ENCODE peak calls at places on chromosomes 1 and 21, in four cellular contexts. J, V, P and N are unnamed samples.

GRCh38 chr1:201142011-201142853 is 12.0 kb downstream of the TMEM9 start:
- DNase-seq in J (no peak), V (no peak), P (no peak), N (no peak)

GRCh38 chr1:155002479-155003226 is at the start of gene ZBTB7B:
- DNase-seq in J (peak; percentile 77), V (peak; percentile 47), P (peak; percentile 30), N (peak; percentile 57)

GRCh38 chr1:3337798-3338724 is 116.4 kb upstream of the ARHGEF16 start:
- DNase-seq in J (no peak), V (no peak), P (no peak), N (no peak)

GRCh38 chr1:46747683-46748288 is 28.9 kb upstream of the EFCAB14 start:
- DNase-seq in J (peak; percentile 83), V (peak; percentile 31), P (peak; percentile 78), N (peak; percentile 75)

GRCh38 chr1:186566140-186566850 is 105.4 kb upstream of the PDC start:
- DNase-seq in J (no peak), V (no peak), P (peak; percentile 44), N (peak; percentile 67)

GRCh38 chr1:11431946-11432507 is 46.9 kb upstream of the DISP3 start:
- DNase-seq in J (no peak), V (no peak), P (no peak), N (no peak)

GRCh38 chr21:28769683-28770082 is 223.0 kb downstream of the LTN1 start:
- DNase-seq in J (no peak), V (no peak), P (no peak), N (peak; percentile 40)

GRCh38 chr1:3320246-3321152 is 134.0 kb upstream of the ARHGEF16 start:
- DNase-seq in J (peak; percentile 88), V (no peak), P (no peak), N (peak; percentile 43)

GRCh38 chr21:17858764-17859163 is 39.6 kb upstream of the C21orf91 start:
- DNase-seq in J (no peak), V (no peak), P (no peak), N (no peak)

GRCh38 chr1:155321577-155322497 is 1.1 kb downstream of the RUSC1 start:
- DNase-seq in J (peak; percentile 31), V (no peak), P (no peak), N (peak; percentile 32)

GRCh38 chr1:1182491-1183220 is 9.0 kb downstream of the TTLL10 start:
- DNase-seq in J (no peak), V (no peak), P (no peak), N (no peak)

GRCh38 chr1:172654535-172654934 is 4.4 kb upstream of the FASLG start:
- DNase-seq in J (peak; percentile 20), V (no peak), P (peak; percentile 95), N (peak; percentile 92)

GRCh38 chr21:33997432-33997831 is 75.9 kb upstream of the MRPS6 start:
- DNase-seq in J (no peak), V (no peak), P (no peak), N (no peak)

GRCh38 chr1:201736707-201737320 is 92.1 kb upstream of the IPO9 start:
- DNase-seq in J (no peak), V (peak; percentile 91), P (no peak), N (no peak)

GRCh38 chr1:100340494-100340893 is 11.8 kb upstream of the CDC14A start:
- DNase-seq in J (no peak), V (no peak), P (no peak), N (no peak)

GRCh38 chr1:206921772-206922265 is at the start of gene FCMR:
- DNase-seq in J (no peak), V (peak; percentile 95), P (no peak), N (no peak)

GRCh38 chr1:29120367-29120766 is 3.3 kb downstream of the TMEM200B start:
- DNase-seq in J (no peak), V (no peak), P (no peak), N (no peak)

GRCh38 chr1:8727809-8728213 is 89.6 kb downstream of the RERE start:
- DNase-seq in J (no peak), V (no peak), P (no peak), N (peak; percentile 13)

GRCh38 chr1:46490603-46491499 is 1.2 kb downstream of the DMBX1 start:
- DNase-seq in J (no peak), V (no peak), P (no peak), N (peak; percentile 34)

DNA sequence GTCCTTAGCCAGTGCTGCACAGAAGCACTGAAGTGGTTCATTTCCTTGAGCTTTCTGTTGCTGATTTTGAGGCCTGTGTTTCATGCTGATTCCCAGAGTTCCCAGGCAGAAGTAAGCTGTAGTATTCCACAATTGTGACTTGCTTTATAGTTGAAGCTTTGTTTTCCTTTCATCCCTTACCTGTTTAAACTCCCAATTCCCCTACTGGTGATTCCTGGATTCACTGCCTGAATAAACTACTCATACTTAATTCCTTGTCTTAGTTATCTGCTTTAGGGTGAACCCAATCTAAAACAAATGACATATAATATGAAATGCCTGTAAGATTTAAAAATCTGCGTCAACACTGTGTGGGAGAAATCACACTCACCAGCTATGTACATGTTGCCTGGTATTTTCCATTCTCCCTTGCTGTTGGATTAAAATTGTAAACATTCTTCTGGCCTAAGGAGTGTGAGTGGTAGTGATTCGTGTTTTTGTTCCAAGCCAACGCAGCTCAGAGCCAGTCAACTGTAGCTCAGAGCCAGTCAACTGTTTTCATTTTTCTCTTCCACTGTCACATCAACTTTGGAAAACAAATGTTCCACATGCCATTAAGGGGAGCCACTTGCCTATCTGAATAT is 879.4 kb downstream of the MRPL39 start:
- DNase-seq in J (no peak), V (no peak), P (no peak), N (no peak)
- TF ChIP-seq EZH2phosphoT487 in J (no peak), V (no peak), P (no peak), N (no peak)

DNA sequence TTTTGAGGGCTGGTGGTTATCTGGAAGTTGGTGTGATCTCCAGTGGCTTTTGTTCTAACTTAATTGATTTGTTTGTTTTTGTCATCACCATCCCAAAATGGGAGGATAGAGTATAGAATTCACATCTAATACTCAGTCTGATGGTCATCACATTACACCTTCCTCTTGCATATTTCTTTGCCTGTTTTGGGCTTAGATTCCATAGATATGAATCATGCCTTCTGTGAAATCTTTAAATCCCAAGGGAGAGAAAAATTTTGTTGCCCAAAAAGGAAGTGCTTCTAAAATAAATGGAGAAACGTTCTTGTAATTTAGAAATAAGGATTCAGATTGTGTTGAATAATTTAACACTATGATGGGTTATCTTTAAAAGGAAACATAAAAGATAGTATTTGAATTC is 446.0 kb upstream of the LRRC7 start:
- DNase-seq in J (no peak), V (no peak), P (no peak), N (peak; percentile 25)
- H3K4me2 ChIP-seq in J (no peak overlapping the region), V (no peak overlapping the region), P (no peak overlapping the region), N (no peak overlapping the region)

DNA sequence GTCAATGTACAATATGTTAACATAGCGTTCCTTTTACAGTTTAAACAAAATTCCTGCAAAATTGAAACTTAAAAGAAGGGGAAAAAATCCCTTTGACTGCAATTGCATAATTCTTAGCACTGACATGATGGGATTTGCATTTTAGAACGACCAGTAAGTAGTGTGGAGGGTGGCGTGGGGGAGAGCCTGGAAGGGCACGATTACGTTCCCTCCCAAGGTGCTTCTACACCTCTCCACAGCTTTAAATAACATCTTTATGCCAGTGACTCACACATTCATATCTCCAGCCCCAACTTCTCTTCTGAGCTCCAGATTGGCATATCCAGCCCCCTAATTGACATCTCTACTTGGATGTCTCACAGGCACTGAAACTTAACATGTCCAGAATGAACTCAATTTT is 64.3 kb downstream of the OLFML3 start:
- DNase-seq in J (no peak), V (no peak), P (no peak), N (no peak)
- H3K9me2 ChIP-seq in J (no peaks in the 10 kb centered on the region), V (no peaks in the 10 kb centered on the region), P (no peaks in the 10 kb centered on the region), N (no peaks in the 10 kb centered on the region)

GRCh38 chr1:113455374-113455773 is 65.1 kb downstream of the MAGI3 start:
- DNase-seq in J (no peak), V (no peak), P (no peak), N (no peak)
- TF ChIP-seq EZH2phosphoT487 in J (no peak), V (no peak), P (no peak), N (no peak)

GRCh38 chr1:58734630-58735029 is 34.8 kb upstream of the MYSM1 start:
- DNase-seq in J (no peak), V (no peak), P (no peak), N (no peak)

GRCh38 chr1:58727363-58727762 is 27.5 kb upstream of the MYSM1 start:
- DNase-seq in J (peak; percentile 18), V (no peak), P (peak; percentile 98), N (peak; percentile 95)

GRCh38 chr1:58735591-58735990 is 35.7 kb upstream of the MYSM1 start:
- DNase-seq in J (no peak), V (no peak), P (no peak), N (no peak)

GRCh38 chr1:58726581-58726980 is 26.7 kb upstream of the MYSM1 start:
- DNase-seq in J (no peak), V (peak; percentile 69), P (no peak), N (no peak)

DNA sequence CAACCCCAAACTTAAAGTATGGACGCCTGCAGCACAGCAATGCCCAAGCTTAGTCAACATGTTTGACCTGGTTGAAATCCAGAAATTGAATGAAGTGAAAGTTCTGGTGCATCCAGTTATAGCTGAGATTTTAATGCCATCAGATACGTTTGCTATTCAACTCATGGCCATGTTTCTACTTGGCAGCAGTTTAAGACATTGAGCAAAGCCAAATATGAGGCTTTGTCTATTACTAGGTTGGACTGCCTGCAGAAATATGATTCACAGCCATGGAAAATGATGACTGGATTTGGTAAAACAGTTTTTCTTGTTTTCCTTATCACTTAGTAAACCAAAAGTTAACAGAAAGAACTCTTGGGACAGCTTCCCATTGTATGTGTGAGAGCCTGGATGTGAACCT is 32.2 kb upstream of the MYSM1 start:
- DNase-seq in J (no peak), V (no peak), P (peak; percentile 78), N (peak; percentile 76)
- H3K4me2 ChIP-seq in J (no peak overlapping the region), V (peak overlapping the region; percentile 73), P (peak overlapping the region; percentile 1), N (peak overlapping the region; percentile 13)

GRCh38 chr1:228001738-228002535 is 4.9 kb upstream of the WNT3A start:
- DNase-seq in J (no peak), V (no peak), P (no peak), N (no peak)

GRCh38 chr1:227998374-227999055 is 8.3 kb upstream of the WNT3A start:
- DNase-seq in J (peak; percentile 1), V (no peak), P (no peak), N (no peak)

GRCh38 chr1:228000416-228000815 is 6.4 kb upstream of the WNT3A start:
- DNase-seq in J (no peak), V (no peak), P (no peak), N (no peak)

GRCh38 chr1:228000836-228001563 is 5.8 kb upstream of the WNT3A start:
- DNase-seq in J (no peak), V (no peak), P (no peak), N (no peak)

DNA sequence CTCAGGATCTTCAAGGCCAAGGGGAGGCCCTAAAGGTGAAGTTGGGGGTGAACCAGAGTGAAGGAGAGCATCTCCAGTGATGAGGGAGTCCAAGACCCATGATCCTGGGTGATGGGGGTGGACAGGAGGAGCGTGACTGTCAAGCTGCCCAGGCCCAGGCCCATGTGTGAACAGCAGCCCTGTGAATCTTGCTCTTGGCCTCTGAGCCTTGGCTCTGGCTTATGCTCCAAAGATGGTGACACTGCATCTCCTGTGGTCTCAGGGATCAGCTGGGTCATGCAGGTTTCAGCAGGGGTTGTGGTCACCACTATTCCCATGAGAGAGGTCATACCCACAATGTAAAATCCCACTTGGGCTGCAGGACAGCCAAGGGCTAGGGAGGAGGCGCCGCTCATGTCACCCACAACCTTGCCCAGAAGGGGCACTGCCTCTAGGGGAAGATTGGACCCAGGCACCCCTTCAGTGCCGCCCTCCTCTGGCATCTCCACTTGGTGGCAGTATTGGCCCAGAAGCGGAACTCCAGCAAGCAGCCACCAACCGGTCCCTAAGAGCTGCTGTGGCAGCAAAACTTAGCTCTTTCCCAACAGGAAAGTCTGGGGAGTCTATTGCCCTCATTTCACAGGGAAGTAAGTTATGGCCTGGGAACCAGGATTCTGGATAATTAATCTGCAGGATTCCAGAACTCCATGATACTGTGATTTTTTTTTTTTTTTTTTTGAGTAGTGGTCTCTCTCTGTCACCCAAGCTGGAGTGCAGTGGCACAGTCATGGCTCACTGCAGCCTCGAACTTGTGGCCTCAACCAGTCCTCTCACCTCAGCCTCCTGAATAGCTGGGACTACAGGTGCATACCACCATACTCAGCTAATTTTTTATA is 7.5 kb upstream of the WNT3A start:
- DNase-seq in J (peak; percentile 83), V (peak; percentile 86), P (peak; percentile 97), N (peak; percentile 87)
- H3K9me2 ChIP-seq in J (no peaks in the 10 kb centered on the region), V (no peaks in the 10 kb centered on the region), P (no peaks in the 10 kb centered on the region), N (no peaks in the 10 kb centered on the region)